ENCODE peak calls at places on chromosomes 6 and 20, in seven cellular contexts. One of them, this sample, is unnamed.

GRCh38 chr6:10891960-10892359 is 5.1 kb downstream of the SYCP2L start:
- DNase-seq in amniotic stem cell: no peak
- DNase-seq in effector CD8-positive, alpha-beta T cell: no peak
- DNase-seq in T-helper 2 cell: no peak
- DNase-seq in endothelial cell: no peak
- DNase-seq in GM12865: no peak
- DNase-seq in WTC11: no peak
- DNase-seq in this sample: no peak

GRCh38 chr6:30614044-30614842 is 2.8 kb downstream of the PPP1R10 start:
- DNase-seq in T-helper 2 cell: no peak
- DNase-seq in effector CD8-positive, alpha-beta T cell: no peak
- DNase-seq in GM12865: peak
- DNase-seq in WTC11: no peak
- DNase-seq in amniotic stem cell: no peak
- DNase-seq in endothelial cell: no peak
- DNase-seq in this sample: no peak

GRCh38 chr6:90343581-90343980 is 46.9 kb upstream of the BACH2 start:
- DNase-seq in endothelial cell: no peak
- DNase-seq in effector CD8-positive, alpha-beta T cell: no peak
- DNase-seq in GM12865: no peak
- DNase-seq in WTC11: no peak
- DNase-seq in amniotic stem cell: no peak
- DNase-seq in T-helper 2 cell: no peak
- DNase-seq in this sample: peak

GRCh38 chr20:34772437-34772836 is 53.0 kb downstream of the NCOA6 start:
- DNase-seq in amniotic stem cell: no peak
- DNase-seq in endothelial cell: no peak
- DNase-seq in T-helper 2 cell: no peak
- DNase-seq in GM12865: no peak
- DNase-seq in WTC11: no peak
- DNase-seq in effector CD8-positive, alpha-beta T cell: no peak
- DNase-seq in this sample: no peak

GRCh38 chr6:165762876-165763275 is 99.8 kb upstream of the PDE10A start:
- DNase-seq in amniotic stem cell: no peak
- DNase-seq in WTC11: no peak
- DNase-seq in effector CD8-positive, alpha-beta T cell: no peak
- DNase-seq in T-helper 2 cell: no peak
- DNase-seq in endothelial cell: no peak
- DNase-seq in GM12865: no peak
- DNase-seq in this sample: no peak

GRCh38 chr6:78397537-78397936 is 469.8 kb upstream of the IRAK1BP1 start:
- DNase-seq in GM12865: no peak
- DNase-seq in amniotic stem cell: no peak
- DNase-seq in T-helper 2 cell: no peak
- DNase-seq in WTC11: no peak
- DNase-seq in endothelial cell: no peak
- DNase-seq in effector CD8-positive, alpha-beta T cell: no peak
- DNase-seq in this sample: no peak

GRCh38 chr6:145323652-145324051 is 411.7 kb downstream of the EPM2A start:
- DNase-seq in GM12865: no peak
- DNase-seq in effector CD8-positive, alpha-beta T cell: no peak
- DNase-seq in endothelial cell: no peak
- DNase-seq in WTC11: no peak
- DNase-seq in T-helper 2 cell: no peak
- DNase-seq in amniotic stem cell: no peak
- DNase-seq in this sample: no peak

GRCh38 chr6:52576392-52577021 is 353 bp downstream of the TRAM2 start:
- DNase-seq in WTC11: peak
- DNase-seq in amniotic stem cell: peak
- DNase-seq in effector CD8-positive, alpha-beta T cell: peak
- DNase-seq in T-helper 2 cell: no peak
- DNase-seq in GM12865: peak
- DNase-seq in endothelial cell: peak
- DNase-seq in this sample: peak

GRCh38 chr6:109265530-109265929 is 116.7 kb downstream of the CD164 start:
- DNase-seq in amniotic stem cell: no peak
- DNase-seq in GM12865: no peak
- DNase-seq in T-helper 2 cell: no peak
- DNase-seq in effector CD8-positive, alpha-beta T cell: no peak
- DNase-seq in WTC11: no peak
- DNase-seq in endothelial cell: no peak
- DNase-seq in this sample: no peak

GRCh38 chr6:113654396-113654795 is 202.7 kb upstream of the MARCKS start:
- DNase-seq in GM12865: no peak
- DNase-seq in endothelial cell: no peak
- DNase-seq in T-helper 2 cell: no peak
- DNase-seq in amniotic stem cell: no peak
- DNase-seq in WTC11: no peak
- DNase-seq in effector CD8-positive, alpha-beta T cell: no peak
- DNase-seq in this sample: peak

GRCh38 chr6:138307816-138308727 is 69.6 kb upstream of the SMIM28 start:
- DNase-seq in GM12865: no peak
- DNase-seq in T-helper 2 cell: no peak
- DNase-seq in effector CD8-positive, alpha-beta T cell: no peak
- DNase-seq in amniotic stem cell: no peak
- DNase-seq in WTC11: no peak
- DNase-seq in endothelial cell: no peak
- DNase-seq in this sample: peak

GRCh38 chr6:136921936-136922679 is at the start of gene SLC35D3:
- DNase-seq in amniotic stem cell: no peak
- DNase-seq in effector CD8-positive, alpha-beta T cell: no peak
- DNase-seq in WTC11: peak
- DNase-seq in GM12865: peak
- DNase-seq in endothelial cell: peak
- DNase-seq in T-helper 2 cell: peak
- DNase-seq in this sample: no peak

GRCh38 chr20:35720165-35721123 is 21.2 kb downstream of the ROMO1 start:
- DNase-seq in GM12865: no peak
- DNase-seq in WTC11: no peak
- DNase-seq in T-helper 2 cell: no peak
- DNase-seq in endothelial cell: no peak
- DNase-seq in amniotic stem cell: no peak
- DNase-seq in effector CD8-positive, alpha-beta T cell: no peak
- DNase-seq in this sample: no peak

GRCh38 chr20:58237318-58238182 is 9.1 kb upstream of the ANKRD60 start:
- DNase-seq in effector CD8-positive, alpha-beta T cell: no peak
- DNase-seq in endothelial cell: no peak
- DNase-seq in GM12865: no peak
- DNase-seq in amniotic stem cell: no peak
- DNase-seq in WTC11: no peak
- DNase-seq in T-helper 2 cell: no peak
- DNase-seq in this sample: no peak

GRCh38 chr6:11890849-11891248 is 112.2 kb upstream of the ADTRP start:
- DNase-seq in effector CD8-positive, alpha-beta T cell: no peak
- DNase-seq in amniotic stem cell: no peak
- DNase-seq in T-helper 2 cell: no peak
- DNase-seq in endothelial cell: no peak
- DNase-seq in GM12865: no peak
- DNase-seq in WTC11: no peak
- DNase-seq in this sample: no peak

This sample was measured in cerebellum.